ENCODE peak calls at places on chromosomes 2 and 18, in ten cellular contexts. T is HCT116, L is heart left ventricle, N is vagina, B is transverse colon, V is upper lobe of left lung, G is prostate gland, M is IMR-90, A is A549, E is suprapubic skin. X is an unnamed sample.

GRCh38 chr2:152606081-152606480 is 111.2 kb downstream of the PRPF40A start:
- DNase-seq in T (no peak), L (no peak), N (no peak), B (no peak), V (no peak), G (no peak), M (no peak), A (no peak), E (no peak), X (no peak)

GRCh38 chr2:238425505-238425978 is 1.2 kb upstream of the ASB1 start:
- DNase-seq in T (no peak), L (no peak), N (no peak), B (peak; percentile 45), V (no peak), G (no peak), M (no peak), A (no peak), E (no peak), X (no peak)

GRCh38 chr2:239774933-239775622 is 250.1 kb downstream of the NDUFA10 start:
- DNase-seq in T (no peak), L (no peak), N (no peak), B (no peak), V (peak; percentile 14), G (no peak), M (no peak), A (no peak), E (no peak), X (no peak)

GRCh38 chr2:26901326-26902183 is 53.6 kb downstream of the DPYSL5 start:
- DNase-seq in T (no peak), L (no peak), N (peak; percentile 58), B (no peak), V (peak; percentile 18), G (no peak), M (no peak), A (no peak), E (no peak), X (no peak)

GRCh38 chr2:169365093-169365483 is 2.8 kb upstream of the LRP2 start:
- DNase-seq in T (no peak), L (no peak), N (no peak), B (no peak), V (no peak), G (no peak), M (no peak), A (no peak), E (no peak), X (no peak)

GRCh38 chr2:157891630-157892016 is 15.5 kb upstream of the ACVR1 start:
- DNase-seq in T (no peak), L (no peak), N (no peak), B (no peak), V (no peak), G (no peak), M (no peak), A (no peak), E (no peak), X (no peak)

GRCh38 chr18:49849331-49850217 is 36.2 kb upstream of the ACAA2 start:
- DNase-seq in T (peak; percentile 96), L (no peak), N (peak; percentile 77), B (peak; percentile 93), V (peak; percentile 71), G (no peak), M (peak; percentile 92), A (peak; percentile 92), E (no peak), X (no peak)

GRCh38 chr2:11753452-11753885 is 7.0 kb downstream of the LPIN1 start:
- DNase-seq in T (no peak), L (no peak), N (no peak), B (peak; percentile 83), V (peak; percentile 81), G (no peak), M (no peak), A (no peak), E (no peak), X (no peak)

GRCh38 chr18:59659486-59660187 is 37.6 kb downstream of the CCBE1 start:
- DNase-seq in T (no peak), L (no peak), N (no peak), B (no peak), V (no peak), G (no peak), M (peak; percentile 50), A (no peak), E (no peak), X (no peak)

GRCh38 chr2:152620218-152620617 is 97.0 kb downstream of the PRPF40A start:
- DNase-seq in T (no peak), L (no peak), N (no peak), B (no peak), V (no peak), G (no peak), M (no peak), A (no peak), E (no peak), X (no peak)

GRCh38 chr18:9494778-9495302 is 19.5 kb downstream of the RALBP1 start:
- DNase-seq in T (no peak), L (no peak), N (no peak), B (no peak), V (no peak), G (no peak), M (peak; percentile 57), A (no peak), E (no peak), X (no peak)

GRCh38 chr18:2914185-2914584 is 67.4 kb downstream of the EMILIN2 start:
- DNase-seq in T (no peak), L (peak; percentile 66), N (no peak), B (no peak), V (no peak), G (no peak), M (no peak), A (no peak), E (no peak), X (no peak)

GRCh38 chr2:238286551-238286950 is 1.9 kb downstream of the PER2 start:
- DNase-seq in T (no peak), L (no peak), N (no peak), B (peak; percentile 67), V (peak; percentile 86), G (peak; percentile 82), M (peak; percentile 86), A (no peak), E (peak; percentile 88), X (peak; percentile 72)

GRCh38 chr2:40016151-40016885 is 237.3 kb upstream of the THUMPD2 start:
- DNase-seq in T (no peak), L (no peak), N (no peak), B (no peak), V (no peak), G (no peak), M (peak; percentile 81), A (no peak), E (no peak), X (no peak)
- H3K27ac ChIP-seq in T (no peak overlapping the region), L (no peak overlapping the region), N (no peak overlapping the region), B (no peak overlapping the region), V (no peak overlapping the region), G (no peak overlapping the region), M (peak overlapping the region; percentile 25), A (no peak overlapping the region), E (no peak overlapping the region), X (no peak overlapping the region)

GRCh38 chr2:172251231-172251630 is 148.5 kb upstream of the DLX2 start:
- DNase-seq in T (no peak), L (no peak), N (no peak), B (no peak), V (no peak), G (no peak), M (peak; percentile 72), A (no peak), E (no peak), X (no peak)
- TF ChIP-seq POLR2A in T (no peak), L (no peak), N (no peak), B (no peak), V (no peak), G (no peak), M (no peak), A (no peak), E (no peak), X (no peak)

DNA sequence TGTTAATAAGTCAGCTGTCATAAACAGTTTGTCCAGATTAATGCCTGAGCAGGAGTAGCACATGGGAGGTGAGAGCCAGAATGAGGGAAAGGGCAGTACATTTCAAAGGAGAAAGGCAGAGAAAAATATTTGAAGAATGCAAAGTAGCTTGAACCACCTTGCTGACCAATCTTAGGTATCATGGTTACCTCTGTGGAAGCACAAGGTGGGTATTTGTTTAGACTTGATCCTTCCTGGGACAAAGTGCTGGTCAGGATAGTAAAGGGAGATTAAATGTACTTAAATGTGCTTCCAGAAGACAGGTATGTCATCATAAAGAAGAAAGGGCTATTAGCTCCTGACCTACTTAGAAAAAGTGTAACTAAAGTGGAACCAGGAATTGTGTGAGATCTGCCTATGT is 105.0 kb downstream of the LRRTM1 start:
- DNase-seq in T (no peak), L (no peak), N (no peak), B (no peak), V (no peak), G (no peak), M (no peak), A (no peak), E (no peak), X (no peak)
- H3K4me1 ChIP-seq in T (no peaks in the 10 kb centered on the region), L (no peaks in the 10 kb centered on the region), N (no peaks in the 10 kb centered on the region), B (no peaks in the 10 kb centered on the region), V (no peaks in the 10 kb centered on the region), G (no peaks in the 10 kb centered on the region), M (no peaks in the 10 kb centered on the region), A (no peaks in the 10 kb centered on the region), E (no peaks in the 10 kb centered on the region), X (no peaks in the 10 kb centered on the region)

GRCh38 chr2:8656811-8657210 is 25.0 kb upstream of the ID2 start:
- DNase-seq in T (no peak), L (no peak), N (no peak), B (no peak), V (no peak), G (no peak), M (no peak), A (no peak), E (no peak), X (no peak)
- H3K27ac ChIP-seq in T (no peak overlapping the region), L (no peak overlapping the region), N (no peak overlapping the region), B (no peak overlapping the region), V (no peak overlapping the region), G (no peak overlapping the region), M (no peak overlapping the region), A (peak overlapping the region; percentile 70), E (no peak overlapping the region), X (no peak overlapping the region)

DNA sequence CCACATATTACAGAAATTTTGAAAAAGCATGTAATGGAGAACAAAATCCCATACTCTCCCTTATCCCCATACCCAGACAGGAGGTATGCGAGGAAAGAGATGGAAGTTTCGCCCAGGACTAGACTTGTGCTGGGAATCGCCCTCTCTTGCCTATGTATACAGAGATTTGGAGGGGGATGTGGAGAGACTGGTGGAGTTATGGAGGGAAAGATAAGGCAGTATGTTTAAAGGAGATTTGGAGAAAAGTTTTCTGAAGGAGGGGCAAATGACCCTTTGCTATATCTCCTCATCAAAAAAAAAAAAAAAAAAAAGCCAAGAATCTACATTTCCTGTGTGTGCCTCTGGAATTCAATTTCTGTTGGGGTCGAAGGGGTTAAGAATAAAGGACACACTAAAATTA is 75.3 kb downstream of the MERTK start:
- DNase-seq in T (no peak), L (no peak), N (no peak), B (no peak), V (no peak), G (no peak), M (no peak), A (no peak), E (no peak), X (no peak)
- TF ChIP-seq POLR2A in T (no peak), L (no peak), N (no peak), B (no peak), V (no peak), G (no peak), M (no peak), A (no peak), E (no peak), X (no peak)

GRCh38 chr2:207226243-207226642 is 60.5 kb upstream of the KLF7 start:
- DNase-seq in T (no peak), L (no peak), N (no peak), B (no peak), V (no peak), G (no peak), M (peak; percentile 19), A (no peak), E (no peak), X (no peak)
- H3K4me1 ChIP-seq in T (no peaks in the 10 kb centered on the region), L (peaks cover 37% of the 10 kb centered on the region), N (peaks cover 17% of the 10 kb centered on the region), B (peaks cover 22% of the 10 kb centered on the region), V (peaks cover 46% of the 10 kb centered on the region), G (peaks cover 10% of the 10 kb centered on the region), M (peaks cover 9% of the 10 kb centered on the region), A (peaks cover 13% of the 10 kb centered on the region), E (peaks cover 17% of the 10 kb centered on the region), X (peaks cover 10% of the 10 kb centered on the region)